ENCODE peak calls at places on chromosomes 4 and X, in five cellular contexts. One of them, this sample, is unnamed. For H3K4me1, the result is how much of the 10 kb centered on the place peaks cover.

GRCh38 chr4:54930226-54930625 is 195.2 kb downstream of the KDR start:
- DNase-seq in SK-N-SH: no peak
- DNase-seq in A549: no peak
- DNase-seq in cardiac muscle cell: no peak
- DNase-seq in H1: no peak
- DNase-seq in this sample: no peak

GRCh38 chr4:2930821-2931764 is 32.1 kb downstream of the NOP14 start:
- DNase-seq in SK-N-SH: no peak
- DNase-seq in A549: no peak
- DNase-seq in cardiac muscle cell: no peak
- DNase-seq in H1: peak
- DNase-seq in this sample: no peak

GRCh38 chr4:108166038-108166437 is 2.7 kb downstream of the LEF1 start:
- DNase-seq in SK-N-SH: no peak
- DNase-seq in A549: no peak
- DNase-seq in cardiac muscle cell: no peak
- DNase-seq in H1: no peak
- DNase-seq in this sample: no peak

GRCh38 chr4:127586922-127587571 is 45.7 kb upstream of the INTU start:
- DNase-seq in SK-N-SH: peak
- DNase-seq in A549: peak
- DNase-seq in cardiac muscle cell: peak
- DNase-seq in H1: no peak
- DNase-seq in this sample: no peak

GRCh38 chr4:120718979-120719566 is 203.5 kb downstream of the PRDM5 start:
- DNase-seq in SK-N-SH: peak
- DNase-seq in A549: no peak
- DNase-seq in cardiac muscle cell: peak
- DNase-seq in H1: no peak
- DNase-seq in this sample: no peak

GRCh38 chr4:56512166-56512565 is 6.6 kb downstream of the ARL9 start:
- DNase-seq in SK-N-SH: no peak
- DNase-seq in A549: no peak
- DNase-seq in cardiac muscle cell: no peak
- DNase-seq in H1: no peak
- DNase-seq in this sample: no peak

GRCh38 chr4:119260528-119260927 is 48.0 kb downstream of the USP53 start:
- DNase-seq in SK-N-SH: no peak
- DNase-seq in A549: no peak
- DNase-seq in cardiac muscle cell: no peak
- DNase-seq in H1: no peak
- DNase-seq in this sample: no peak

GRCh38 chr4:77619408-77619807 is 13.8 kb downstream of the CXCL13 start:
- DNase-seq in SK-N-SH: no peak
- DNase-seq in A549: no peak
- DNase-seq in cardiac muscle cell: no peak
- DNase-seq in H1: no peak
- DNase-seq in this sample: no peak

GRCh38 chrX:3029084-3029483 is 12.2 kb upstream of the ARSF start:
- DNase-seq in SK-N-SH: no peak
- DNase-seq in A549: no peak
- DNase-seq in cardiac muscle cell: no peak
- DNase-seq in H1: no peak
- DNase-seq in this sample: no peak

GRCh38 chrX:55057691-55058249 is 17.1 kb upstream of the PAGE2B start:
- DNase-seq in SK-N-SH: peak
- DNase-seq in A549: peak
- DNase-seq in cardiac muscle cell: peak
- DNase-seq in H1: peak
- DNase-seq in this sample: no peak

GRCh38 chr4:89741768-89742167 is 95.2 kb downstream of the SNCA start:
- DNase-seq in SK-N-SH: no peak
- DNase-seq in A549: no peak
- DNase-seq in cardiac muscle cell: no peak
- DNase-seq in H1: no peak
- DNase-seq in this sample: no peak

GRCh38 chr4:161714022-161714751 is 449.6 kb downstream of the FSTL5 start:
- DNase-seq in SK-N-SH: no peak
- DNase-seq in A549: no peak
- DNase-seq in cardiac muscle cell: no peak
- DNase-seq in H1: no peak
- DNase-seq in this sample: no peak

GRCh38 chr4:147846318-147847135 is 114.6 kb downstream of the ARHGAP10 start:
- DNase-seq in SK-N-SH: no peak
- DNase-seq in A549: no peak
- DNase-seq in cardiac muscle cell: no peak
- DNase-seq in H1: no peak
- DNase-seq in this sample: no peak

GRCh38 chr4:18138076-18138665 is 116.6 kb upstream of the LCORL start:
- DNase-seq in SK-N-SH: no peak
- DNase-seq in A549: no peak
- DNase-seq in cardiac muscle cell: no peak
- DNase-seq in H1: no peak
- DNase-seq in this sample: no peak

GRCh38 chrX:84188320-84188834 is 378 bp upstream of the RPS6KA6 start:
- DNase-seq in SK-N-SH: peak
- DNase-seq in A549: peak
- DNase-seq in cardiac muscle cell: peak
- DNase-seq in H1: peak
- DNase-seq in this sample: no peak

GRCh38 chr4:1061747-1062146 is 50.3 kb downstream of the FGFRL1 start:
- DNase-seq in SK-N-SH: no peak
- DNase-seq in A549: no peak
- DNase-seq in cardiac muscle cell: no peak
- DNase-seq in H1: no peak
- DNase-seq in this sample: no peak

GRCh38 chr4:5839332-5839731 is 53.6 kb downstream of the CRMP1 start:
- DNase-seq in SK-N-SH: no peak
- DNase-seq in A549: no peak
- DNase-seq in cardiac muscle cell: no peak
- DNase-seq in H1: no peak
- DNase-seq in this sample: no peak
- H3K27ac ChIP-seq in SK-N-SH: no peak
- H3K27ac ChIP-seq in A549: no peak
- H3K27ac ChIP-seq in cardiac muscle cell: no peak
- H3K27ac ChIP-seq in H1: no peak
- H3K27ac ChIP-seq in this sample: no peak

GRCh38 chrX:19190902-19191301 is 68.6 kb upstream of the ADGRG2 start:
- DNase-seq in SK-N-SH: no peak
- DNase-seq in A549: no peak
- DNase-seq in cardiac muscle cell: no peak
- DNase-seq in H1: no peak
- DNase-seq in this sample: no peak

GRCh38 chrX:19194285-19195242 is 72.3 kb upstream of the ADGRG2 start:
- DNase-seq in SK-N-SH: no peak
- DNase-seq in A549: no peak
- DNase-seq in cardiac muscle cell: no peak
- DNase-seq in H1: no peak
- DNase-seq in this sample: no peak

GRCh38 chrX:19195243-19195610 is 73.0 kb upstream of the ADGRG2 start:
- DNase-seq in SK-N-SH: no peak
- DNase-seq in A549: no peak
- DNase-seq in cardiac muscle cell: no peak
- DNase-seq in H1: no peak
- DNase-seq in this sample: no peak

GRCh38 chrX:19198448-19198847 is 76.2 kb upstream of the ADGRG2 start:
- DNase-seq in SK-N-SH: no peak
- DNase-seq in A549: no peak
- DNase-seq in cardiac muscle cell: no peak
- DNase-seq in H1: no peak
- DNase-seq in this sample: no peak

DNA sequence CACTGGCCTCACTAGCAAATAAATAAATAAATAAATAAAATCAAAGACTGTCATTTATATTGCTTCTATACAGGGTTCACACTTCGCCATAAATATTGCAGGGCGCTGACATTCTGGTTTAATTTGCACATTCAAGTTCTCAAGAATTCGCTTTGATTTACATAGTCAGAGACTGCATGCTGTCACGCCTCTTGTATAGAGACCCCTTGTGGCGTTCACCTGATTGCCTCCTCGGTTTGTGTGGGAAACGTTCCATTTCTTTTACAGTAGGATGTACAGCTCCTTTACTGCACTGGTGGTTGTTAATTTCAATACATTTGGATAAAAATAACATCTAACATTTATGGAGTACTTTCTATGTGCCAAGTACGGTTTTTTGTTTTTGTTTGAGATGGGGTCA is 71.3 kb upstream of the ADGRG2 start:
- DNase-seq in SK-N-SH: no peak
- DNase-seq in A549: no peak
- DNase-seq in cardiac muscle cell: peak
- DNase-seq in H1: no peak
- DNase-seq in this sample: no peak
- TF ChIP-seq CTCF in SK-N-SH: peak
- TF ChIP-seq CTCF in A549: no peak
- TF ChIP-seq CTCF in cardiac muscle cell: no peak
- TF ChIP-seq CTCF in H1: peak
- TF ChIP-seq CTCF in this sample: no peak

DNA sequence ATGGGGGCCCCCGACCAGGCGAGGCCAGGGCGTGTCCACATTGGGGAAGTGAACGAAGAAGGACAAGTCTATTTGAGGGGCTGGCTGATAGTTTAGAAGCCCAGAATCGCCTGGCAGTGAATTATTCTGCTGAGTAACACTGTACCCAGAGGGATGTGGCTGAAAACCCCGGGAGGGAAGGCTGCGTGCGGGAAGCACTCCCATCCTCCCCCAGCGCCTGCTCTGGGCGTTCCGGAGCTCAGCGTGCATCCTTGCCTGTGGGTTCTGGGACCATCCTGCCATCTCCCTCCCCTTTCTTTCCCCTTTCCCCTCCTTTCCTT is 66.6 kb downstream of the TRMT44 start:
- DNase-seq in SK-N-SH: no peak
- DNase-seq in A549: no peak
- DNase-seq in cardiac muscle cell: no peak
- DNase-seq in H1: no peak
- DNase-seq in this sample: no peak
- H3K4me1 ChIP-seq in SK-N-SH: under half
- H3K4me1 ChIP-seq in A549: under half
- H3K4me1 ChIP-seq in cardiac muscle cell: under half
- H3K4me1 ChIP-seq in H1: under half
- H3K4me1 ChIP-seq in this sample: under half

DNA sequence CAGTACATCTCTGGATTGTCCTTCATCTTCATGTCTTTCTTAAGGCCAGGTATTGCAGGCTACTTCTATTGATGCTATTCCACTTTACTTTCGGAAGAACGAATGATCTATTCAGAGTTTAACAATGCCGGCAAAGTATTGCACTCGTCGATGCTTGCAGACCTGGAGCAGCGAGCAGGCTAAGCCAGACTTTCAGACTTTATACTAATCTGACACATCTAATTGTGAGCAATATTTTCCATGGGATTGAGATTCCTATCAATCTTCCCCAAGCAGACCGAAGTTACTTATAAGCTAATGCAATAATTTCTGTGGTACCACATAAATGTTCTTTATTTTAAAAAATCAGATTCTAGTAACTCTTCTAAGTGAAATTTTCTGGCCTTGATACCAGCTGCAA is 1.6 kb downstream of the EMCN start:
- DNase-seq in SK-N-SH: no peak
- DNase-seq in A549: no peak
- DNase-seq in cardiac muscle cell: no peak
- DNase-seq in H1: no peak
- DNase-seq in this sample: no peak
- H3K27ac ChIP-seq in SK-N-SH: no peak
- H3K27ac ChIP-seq in A549: no peak
- H3K27ac ChIP-seq in cardiac muscle cell: no peak
- H3K27ac ChIP-seq in H1: no peak
- H3K27ac ChIP-seq in this sample: peak

GRCh38 chr4:20431422-20432014 is 179.8 kb downstream of the SLIT2 start:
- DNase-seq in SK-N-SH: no peak
- DNase-seq in A549: no peak
- DNase-seq in cardiac muscle cell: no peak
- DNase-seq in H1: no peak
- DNase-seq in this sample: no peak
- TF ChIP-seq CTCF in SK-N-SH: no peak
- TF ChIP-seq CTCF in A549: no peak
- TF ChIP-seq CTCF in cardiac muscle cell: peak
- TF ChIP-seq CTCF in H1: no peak
- TF ChIP-seq CTCF in this sample: no peak

GRCh38 chr4:7526929-7527535 is 92.3 kb upstream of the PSAPL1 start:
- DNase-seq in SK-N-SH: no peak
- DNase-seq in A549: no peak
- DNase-seq in cardiac muscle cell: no peak
- DNase-seq in H1: no peak
- DNase-seq in this sample: no peak

GRCh38 chr4:7530932-7531639 is 96.4 kb upstream of the PSAPL1 start:
- DNase-seq in SK-N-SH: no peak
- DNase-seq in A549: no peak
- DNase-seq in cardiac muscle cell: no peak
- DNase-seq in H1: no peak
- DNase-seq in this sample: no peak

GRCh38 chr4:7530026-7530562 is 95.4 kb upstream of the PSAPL1 start:
- DNase-seq in SK-N-SH: no peak
- DNase-seq in A549: no peak
- DNase-seq in cardiac muscle cell: no peak
- DNase-seq in H1: no peak
- DNase-seq in this sample: no peak

GRCh38 chr4:7531640-7531994 is 96.9 kb upstream of the PSAPL1 start:
- DNase-seq in SK-N-SH: no peak
- DNase-seq in A549: no peak
- DNase-seq in cardiac muscle cell: no peak
- DNase-seq in H1: no peak
- DNase-seq in this sample: no peak

DNA sequence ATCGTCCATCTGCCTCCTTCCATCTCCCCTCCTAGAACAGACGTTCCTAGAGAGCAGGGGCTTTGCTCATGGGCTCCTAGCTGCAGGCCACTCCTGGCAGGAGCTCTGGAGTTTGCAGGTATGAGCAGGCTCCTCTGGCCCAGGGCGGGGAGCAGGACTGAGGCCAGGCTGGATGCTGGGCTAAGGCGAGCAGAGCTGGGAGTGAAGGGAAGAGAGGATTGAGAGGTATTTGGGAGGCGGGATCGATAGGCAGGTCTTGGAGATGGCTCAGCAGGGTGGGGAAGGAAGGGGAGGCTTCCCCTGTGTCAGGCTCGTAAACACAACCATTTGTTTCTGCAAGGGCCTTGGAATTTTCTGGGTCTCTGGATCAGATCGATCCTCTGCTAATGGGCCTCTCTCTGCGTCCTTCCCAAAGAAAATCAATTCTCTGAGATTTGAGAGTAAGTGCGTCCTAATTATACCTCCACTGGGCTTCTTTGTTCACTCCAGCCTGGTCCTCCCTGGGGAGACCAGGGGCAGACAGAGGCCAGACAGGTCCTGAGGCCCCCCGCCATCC is 94.7 kb upstream of the PSAPL1 start:
- DNase-seq in SK-N-SH: no peak
- DNase-seq in A549: no peak
- DNase-seq in cardiac muscle cell: no peak
- DNase-seq in H1: no peak
- DNase-seq in this sample: no peak
- H3K4me1 ChIP-seq in SK-N-SH: under half
- H3K4me1 ChIP-seq in A549: under half
- H3K4me1 ChIP-seq in cardiac muscle cell: under half
- H3K4me1 ChIP-seq in H1: under half
- H3K4me1 ChIP-seq in this sample: under half